ENCODE peak calls at places on chromosome 1, in six cellular contexts. J is AG09319, U is tibial nerve, C is sigmoid colon, Y is AG09309, B is progenitor cell of endocrine pancreas. A is an unnamed sample.

GRCh38 chr1:4614371-4615137 is 39.9 kb upstream of the AJAP1 start:
- DNase-seq in J (no peak), U (no peak), C (no peak), Y (no peak), B (no peak), A (no peak)

GRCh38 chr1:109446236-109446635 is 20.0 kb upstream of the PSMA5 start:
- DNase-seq in J (no peak), U (no peak), C (no peak), Y (peak), B (no peak), A (no peak)

GRCh38 chr1:234617986-234618725 is 8.2 kb upstream of the IRF2BP2 start:
- DNase-seq in J (peak), U (no peak), C (no peak), Y (peak), B (no peak), A (no peak)

GRCh38 chr1:17060129-17060868 is 6.5 kb upstream of the SDHB start:
- DNase-seq in J (no peak), U (no peak), C (no peak), Y (no peak), B (no peak), A (no peak)

GRCh38 chr1:224583774-224584173 is 32.3 kb upstream of the CNIH3 start:
- DNase-seq in J (no peak), U (no peak), C (no peak), Y (no peak), B (no peak), A (no peak)

GRCh38 chr1:79982218-79982617 is 975.7 kb upstream of the ADGRL4 start:
- DNase-seq in J (peak), U (peak), C (peak), Y (peak), B (no peak), A (no peak)

GRCh38 chr1:30172757-30173156 is 550.6 kb downstream of the MATN1 start:
- DNase-seq in J (no peak), U (no peak), C (no peak), Y (no peak), B (no peak), A (no peak)

GRCh38 chr1:171800342-171800741 is 18.9 kb downstream of the METTL13 start:
- DNase-seq in J (no peak), U (no peak), C (no peak), Y (no peak), B (no peak), A (no peak)

GRCh38 chr1:34591751-34592629 is 162.9 kb upstream of the GJB5 start:
- DNase-seq in J (no peak), U (no peak), C (no peak), Y (no peak), B (no peak), A (no peak)
- TF ChIP-seq CTCF in J (peak), U (no peak), C (no peak), Y (peak), B (peak), A (no peak)

GRCh38 chr1:21617126-21617738 is 51.9 kb downstream of the RAP1GAP start:
- DNase-seq in J (no peak), U (no peak), C (no peak), Y (no peak), B (no peak), A (no peak)
- TF ChIP-seq CTCF in J (no peak), U (no peak), C (no peak), Y (no peak), B (no peak), A (no peak)

GRCh38 chr1:151346082-151346768 is 827 bp downstream of the RFX5 start:
- DNase-seq in J (no peak), U (no peak), C (no peak), Y (no peak), B (no peak), A (no peak)
- TF ChIP-seq CTCF in J (no peak), U (no peak), C (no peak), Y (no peak), B (no peak), A (no peak)

GRCh38 chr1:102100666-102101065 is 103.9 kb upstream of the OLFM3 start:
- DNase-seq in J (no peak), U (no peak), C (no peak), Y (no peak), B (no peak), A (no peak)
- TF ChIP-seq CTCF in J (no peak), U (no peak), C (no peak), Y (no peak), B (no peak), A (no peak)

GRCh38 chr1:11355594-11356467 is 82.8 kb downstream of the UBIAD1 start:
- DNase-seq in J (no peak), U (no peak), C (no peak), Y (no peak), B (no peak), A (peak)
- TF ChIP-seq CTCF in J (no peak), U (no peak), C (no peak), Y (no peak), B (no peak), A (no peak)

DNA sequence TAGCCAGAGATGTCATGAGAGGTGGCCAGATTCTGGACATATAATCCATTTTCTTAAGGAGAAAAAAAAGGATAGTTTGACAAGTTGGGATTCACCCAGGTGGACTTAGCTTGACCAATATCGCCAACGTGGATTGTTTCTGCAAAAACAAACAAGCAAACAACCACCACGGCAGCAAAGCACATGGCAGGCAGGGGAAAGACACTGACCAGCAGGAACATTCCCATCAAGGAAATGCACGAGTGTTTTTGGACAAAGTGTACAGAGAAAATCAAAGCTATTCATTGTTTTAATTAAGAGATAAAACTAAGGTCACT is 9.1 kb upstream of the PLA2G2C start:
- DNase-seq in J (no peak), U (no peak), C (no peak), Y (no peak), B (no peak), A (no peak)
- TF ChIP-seq CTCF in J (no peak), U (peak), C (no peak), Y (no peak), B (no peak), A (peak)

GRCh38 chr1:152960452-152961044 is 9.9 kb upstream of the SPRR4 start:
- DNase-seq in J (no peak), U (no peak), C (no peak), Y (no peak), B (no peak), A (no peak)
- TF ChIP-seq CTCF in J (no peak), U (no peak), C (no peak), Y (no peak), B (peak), A (no peak)

DNA sequence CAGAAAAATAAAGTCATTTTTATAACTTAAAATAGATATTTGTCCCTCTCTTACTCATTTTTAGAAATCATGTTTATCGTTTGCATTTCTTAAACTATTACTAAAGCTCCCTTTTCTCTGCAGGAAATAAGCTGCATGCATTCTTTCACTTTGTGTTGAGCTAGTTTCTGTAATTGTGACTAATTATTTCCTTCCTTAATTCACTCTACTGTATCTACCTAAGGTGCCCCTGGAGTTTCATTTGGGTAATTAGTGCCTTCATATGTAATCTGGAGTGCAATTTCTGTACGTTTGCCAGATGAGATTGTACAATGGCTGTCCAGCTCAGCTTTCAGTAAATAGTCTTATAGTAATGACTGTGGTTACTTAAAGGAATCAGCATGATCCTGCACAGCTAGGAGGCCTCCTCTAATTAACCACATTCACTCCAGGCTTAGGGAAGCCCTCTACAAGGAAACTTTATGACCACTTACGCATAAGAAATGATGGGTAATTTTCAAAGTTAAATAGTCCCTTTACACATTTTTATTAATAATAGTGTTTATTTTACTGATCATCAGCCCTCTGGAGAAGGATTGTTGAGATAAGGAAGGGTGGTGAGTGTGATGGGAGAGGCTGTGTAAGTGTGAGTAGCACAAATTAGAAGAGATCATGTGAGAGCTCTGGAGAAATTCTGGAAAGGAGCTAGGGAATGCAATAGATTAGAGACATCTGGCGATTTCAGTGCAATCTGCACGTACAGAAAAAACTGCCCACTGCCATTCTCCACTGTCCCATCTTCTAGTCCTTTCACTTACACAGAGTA is 86.8 kb downstream of the LRRC8C start:
- DNase-seq in J (no peak), U (no peak), C (no peak), Y (no peak), B (no peak), A (no peak)
- TF ChIP-seq CTCF in J (no peak), U (no peak), C (no peak), Y (no peak), B (no peak), A (no peak)

GRCh38 chr1:47627016-47627415 is 189.2 kb downstream of the FOXD2 start:
- DNase-seq in J (no peak), U (no peak), C (no peak), Y (no peak), B (no peak), A (no peak)
- TF ChIP-seq CTCF in J (no peak), U (no peak), C (no peak), Y (no peak), B (peak), A (peak)

A was measured in neural crest cell.